ENCODE peak calls at places on chromosomes 5 and 9, in five cellular contexts. T is heart right ventricle, S is uterus, H is fibroblast of lung, Q is SK-N-SH. C is an unnamed sample. For H3K36me3, the result is how much of the 10 kb centered on the place peaks cover.

GRCh38 chr9:99825158-99826046 is 3.7 kb downstream of the NR4A3 start:
- DNase-seq in T (no peak), H (no peak), S (no peak), Q (no peak), C (no peak)

GRCh38 chr5:140192715-140193428 is 17.9 kb downstream of the CYSTM1 start:
- DNase-seq in H (no peak), T (no peak), S (no peak), Q (no peak), C (no peak)

GRCh38 chr9:127455299-127455992 is 4.1 kb downstream of the LRSAM1 start:
- DNase-seq in T (no peak), Q (no peak), H (no peak), S (no peak), C (no peak)

GRCh38 chr9:134010774-134011173 is 14.5 kb upstream of the BRD3OS start:
- DNase-seq in S (no peak), Q (peak), T (no peak), H (no peak), C (no peak)

GRCh38 chr9:123556464-123557435 is 200.8 kb downstream of the CRB2 start:
- DNase-seq in H (no peak), Q (no peak), S (no peak), T (no peak), C (no peak)

GRCh38 chr9:108664309-108665255 is 191.2 kb downstream of the ACTL7B start:
- DNase-seq in H (no peak), Q (no peak), S (no peak), T (no peak), C (no peak)

GRCh38 chr9:110161940-110162339 is 46.0 kb downstream of the C9orf152 start:
- DNase-seq in H (no peak), Q (no peak), T (no peak), S (no peak), C (no peak)

GRCh38 chr5:129474544-129474943 is 14.4 kb downstream of the ADAMTS19 start:
- DNase-seq in S (no peak), T (no peak), H (no peak), Q (peak), C (no peak)

GRCh38 chr5:83653669-83654068 is 67.0 kb downstream of the HAPLN1 start:
- DNase-seq in Q (no peak), S (no peak), T (no peak), H (no peak), C (no peak)

GRCh38 chr5:11491658-11492057 is 412.6 kb downstream of the CTNND2 start:
- DNase-seq in S (no peak), H (no peak), T (no peak), Q (no peak), C (no peak)

GRCh38 chr5:11497651-11498050 is 406.6 kb downstream of the CTNND2 start:
- DNase-seq in Q (no peak), S (no peak), H (no peak), T (no peak), C (no peak)

GRCh38 chr5:11496127-11496719 is 408.0 kb downstream of the CTNND2 start:
- DNase-seq in T (no peak), Q (no peak), H (no peak), S (no peak), C (no peak)

GRCh38 chr5:11494340-11494739 is 409.9 kb downstream of the CTNND2 start:
- DNase-seq in Q (no peak), T (no peak), S (no peak), H (peak), C (no peak)
- TF ChIP-seq CTCF in Q (peak), T (peak), S (no peak), H (peak), C (no peak)

GRCh38 chr5:136056771-136057335 is 28.1 kb downstream of the TGFBI start:
- DNase-seq in H (no peak), T (no peak), S (no peak), Q (no peak), C (no peak)
- H3K27ac ChIP-seq in H (peak), T (no peak), S (peak), Q (peak), C (no peak)

GRCh38 chr5:141976176-141976575 is 7.3 kb downstream of the RNF14 start:
- DNase-seq in T (no peak), S (no peak), H (no peak), Q (no peak), C (no peak)

GRCh38 chr5:141982626-141983025 is 13.7 kb downstream of the RNF14 start:
- DNase-seq in H (no peak), S (no peak), Q (no peak), T (no peak), C (no peak)

GRCh38 chr5:141973871-141974595 is 5.1 kb downstream of the RNF14 start:
- DNase-seq in H (peak), S (no peak), T (no peak), Q (no peak), C (no peak)

DNA sequence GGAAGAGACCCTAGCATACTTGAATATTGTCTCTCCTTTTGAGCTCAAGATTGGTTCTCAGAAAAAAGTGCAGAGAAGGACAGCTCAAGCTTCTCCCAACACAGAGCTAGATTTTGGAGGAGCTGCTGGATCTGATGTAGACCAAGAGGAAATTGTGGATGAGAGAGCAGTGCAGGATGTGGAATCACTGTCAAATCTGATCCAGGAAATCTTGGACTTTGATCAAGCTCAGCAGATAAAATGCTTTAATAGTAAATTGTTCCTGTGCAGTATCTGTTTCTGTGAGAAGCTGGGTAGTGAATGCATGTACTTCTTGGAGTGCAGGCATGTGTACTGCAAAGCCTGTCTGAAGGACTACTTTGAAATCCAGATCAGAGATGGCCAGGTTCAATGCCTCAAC is 9.5 kb downstream of the RNF14 start:
- DNase-seq in S (no peak), Q (no peak), T (no peak), H (no peak), C (no peak)
- H3K36me3 ChIP-seq in S (under half), Q (half or more), T (half or more), H (under half), C (half or more)

GRCh38 chr9:130039504-130040147 is 3.4 kb downstream of the FNBP1 start:
- DNase-seq in S (no peak), H (no peak), Q (peak), T (no peak), C (peak)
- TF ChIP-seq CTCF in S (no peak), H (peak), Q (peak), T (no peak), C (peak)

GRCh38 chr9:70421272-70422180 is 7.1 kb upstream of the KLF9 start:
- DNase-seq in H (peak), T (peak), Q (no peak), S (peak), C (peak)
- H3K27ac ChIP-seq in H (peak), T (peak), Q (peak), S (peak), C (peak)